ENCODE peak calls at places on chromosomes 12 and 14, in four cellular contexts. S is iPS DF 6.9, Z is HS-5, O is fibroblast of pulmonary artery. T is an unnamed sample.

GRCh38 chr14:85156319-85156718 is 373.6 kb upstream of the FLRT2 start:
- DNase-seq in S (no peak), Z (no peak), O (no peak), T (no peak)

GRCh38 chr12:28237423-28237822 is 47.2 kb downstream of the CCDC91 start:
- DNase-seq in S (no peak), Z (no peak), O (peak), T (no peak)

GRCh38 chr14:94030571-94030970 is 4.4 kb downstream of the OTUB2 start:
- DNase-seq in S (no peak), Z (no peak), O (no peak), T (no peak)

GRCh38 chr12:104799458-104799857 is 158.6 kb downstream of the SLC41A2 start:
- DNase-seq in S (no peak), Z (no peak), O (no peak), T (no peak)

GRCh38 chr12:97276198-97276580 is 186.4 kb upstream of the RMST start:
- DNase-seq in S (no peak), Z (no peak), O (no peak), T (no peak)

GRCh38 chr12:42552822-42553221 is 36.7 kb downstream of the PRICKLE1 start:
- DNase-seq in S (no peak), Z (no peak), O (no peak), T (no peak)

GRCh38 chr12:57694459-57695019 is 607 bp downstream of the OS9 start:
- DNase-seq in S (no peak), Z (no peak), O (no peak), T (no peak)

GRCh38 chr14:99755629-99756603 is 37.3 kb upstream of the EML1 start:
- DNase-seq in S (no peak), Z (peak), O (peak), T (peak)

GRCh38 chr12:107277850-107278249 is 184.5 kb upstream of the CRY1 start:
- DNase-seq in S (no peak), Z (peak), O (peak), T (no peak)

GRCh38 chr14:63962896-63963295 is 110.1 kb downstream of the SYNE2 start:
- DNase-seq in S (no peak), Z (no peak), O (no peak), T (no peak)

GRCh38 chr12:65818454-65819382 is 5.6 kb upstream of the HMGA2 start:
- DNase-seq in S (no peak), Z (no peak), O (no peak), T (no peak)

GRCh38 chr14:87066221-87066817 is 926.7 kb downstream of the GALC start:
- DNase-seq in S (no peak), Z (no peak), O (no peak), T (no peak)

GRCh38 chr12:86170051-86170450 is 86.1 kb downstream of the MGAT4C start:
- DNase-seq in S (no peak), Z (no peak), O (no peak), T (no peak)

GRCh38 chr14:51056431-51056830 is 38.5 kb downstream of the TRIM9 start:
- DNase-seq in S (no peak), Z (no peak), O (no peak), T (no peak)

GRCh38 chr14:89443002-89443660 is 26.1 kb upstream of the FOXN3 start:
- DNase-seq in S (no peak), Z (no peak), O (peak), T (no peak)

GRCh38 chr12:74043343-74043742 is 494.3 kb upstream of the ATXN7L3B start:
- DNase-seq in S (no peak), Z (peak), O (peak), T (no peak)

GRCh38 chr12:51070004-51070403 is 13.4 kb downstream of the CSRNP2 start:
- DNase-seq in S (no peak), Z (no peak), O (peak), T (no peak)

GRCh38 chr14:58749066-58749669 is 111.4 kb downstream of the DACT1 start:
- DNase-seq in S (no peak), Z (peak), O (peak), T (peak)

GRCh38 chr12:46946137-46946536 is 120.3 kb upstream of the SLC38A4 start:
- DNase-seq in S (no peak), Z (peak), O (no peak), T (no peak)

GRCh38 chr14:79549515-79549914 is 661.8 kb downstream of the DIO2 start:
- DNase-seq in S (no peak), Z (no peak), O (no peak), T (no peak)

GRCh38 chr14:90839889-90840266 is 23.6 kb upstream of the TTC7B start:
- DNase-seq in S (no peak), Z (no peak), O (no peak), T (no peak)

GRCh38 chr14:105147701-105148603 is 20.6 kb downstream of the JAG2 start:
- DNase-seq in S (no peak), Z (no peak), O (no peak), T (no peak)

GRCh38 chr12:95815635-95816212 is 25.2 kb upstream of the NTN4 start:
- DNase-seq in S (no peak), Z (no peak), O (peak), T (no peak)

GRCh38 chr12:2268478-2269286 is 215.9 kb downstream of the CACNA1C start:
- DNase-seq in S (no peak), Z (peak), O (peak), T (no peak)

GRCh38 chr12:632102-632696 is 31.0 kb downstream of the NINJ2 start:
- DNase-seq in S (no peak), Z (peak), O (peak), T (peak)

GRCh38 chr12:47084172-47084571 is 4.4 kb upstream of the AMIGO2 start:
- DNase-seq in S (no peak), Z (no peak), O (no peak), T (no peak)

GRCh38 chr12:30783946-30784345 is 29.2 kb upstream of the CAPRIN2 start:
- DNase-seq in S (no peak), Z (no peak), O (no peak), T (no peak)

GRCh38 chr12:62191747-62192485 is 68.3 kb upstream of the USP15 start:
- DNase-seq in S (no peak), Z (no peak), O (peak), T (no peak)

GRCh38 chr12:117036547-117036946 is 62.7 kb downstream of the TESC start:
- DNase-seq in S (no peak), Z (no peak), O (no peak), T (no peak)

T was measured in stomach.